ENCODE peak calls at places on chromosomes 16 and 17, in six cellular contexts. G is prostate gland, O is neural progenitor cell, Q is uterus, A is left ventricle myocardium inferior, B is Panc1. M is an unnamed sample.
A peak's percentile ranks its signal among the peaks of the same experiment; 100 is the strongest.

GRCh38 chr16:68743664-68744063 is 6.6 kb downstream of the CDH1 start:
- DNase-seq in G (no peak), O (no peak), Q (no peak), A (no peak), B (no peak), M (no peak)

GRCh38 chr16:15043344-15043743 is 12.5 kb downstream of the NTAN1 start:
- DNase-seq in G (no peak), O (no peak), Q (no peak), A (no peak), B (no peak), M (no peak)

GRCh38 chr17:71409712-71410111 is 711.1 kb upstream of the SOX9 start:
- DNase-seq in G (no peak), O (no peak), Q (no peak), A (no peak), B (no peak), M (no peak)

GRCh38 chr17:54899721-54900456 is 763 bp upstream of the TOM1L1 start:
- DNase-seq in G (no peak), O (peak; percentile 58), Q (no peak), A (no peak), B (no peak), M (no peak)

GRCh38 chr17:38324732-38325131 is 19.0 kb downstream of the GPR179 start:
- DNase-seq in G (no peak), O (no peak), Q (no peak), A (no peak), B (no peak), M (no peak)

GRCh38 chr17:4534928-4535666 is 20.1 kb downstream of the MYBBP1A start:
- DNase-seq in G (no peak), O (no peak), Q (no peak), A (no peak), B (no peak), M (no peak)

GRCh38 chr16:3908951-3909437 is 28.5 kb upstream of the CREBBP start:
- DNase-seq in G (no peak), O (no peak), Q (no peak), A (no peak), B (no peak), M (peak; percentile 57)

GRCh38 chr17:41586863-41587495 is at the start of gene KRT14:
- DNase-seq in G (no peak), O (no peak), Q (no peak), A (no peak), B (no peak), M (no peak)

GRCh38 chr16:27085182-27085581 is 18.5 kb downstream of the C16orf82 start:
- DNase-seq in G (no peak), O (peak; percentile 36), Q (no peak), A (no peak), B (no peak), M (no peak)

GRCh38 chr16:10562361-10562899 is 18.0 kb downstream of the EMP2 start:
- DNase-seq in G (no peak), O (no peak), Q (no peak), A (no peak), B (no peak), M (no peak)

GRCh38 chr16:19304670-19305240 is 19.2 kb downstream of the CLEC19A start:
- DNase-seq in G (no peak), O (peak; percentile 50), Q (no peak), A (no peak), B (no peak), M (no peak)

GRCh38 chr17:68296217-68297140 is 5.2 kb downstream of the ARSG start:
- DNase-seq in G (peak; percentile 95), O (no peak), Q (no peak), A (no peak), B (no peak), M (peak; percentile 30)

GRCh38 chr17:7015587-7016020 is 3.2 kb downstream of the RNASEK start:
- DNase-seq in G (no peak), O (no peak), Q (no peak), A (no peak), B (no peak), M (no peak)

GRCh38 chr16:53864819-53865491 is 161.0 kb downstream of the FTO start:
- DNase-seq in G (no peak), O (no peak), Q (no peak), A (no peak), B (no peak), M (no peak)

GRCh38 chr16:25390761-25391160 is 133.1 kb upstream of the ZKSCAN2 start:
- DNase-seq in G (no peak), O (no peak), Q (no peak), A (no peak), B (no peak), M (no peak)

GRCh38 chr17:51056813-51057510 is 63.7 kb downstream of the SPAG9 start:
- DNase-seq in G (peak; percentile 33), O (peak; percentile 68), Q (peak; percentile 48), A (no peak), B (no peak), M (peak; percentile 50)

GRCh38 chr16:29674188-29674587 is 4.8 kb upstream of the QPRT start:
- DNase-seq in G (peak; percentile 22), O (no peak), Q (peak; percentile 80), A (peak; percentile 39), B (no peak), M (peak; percentile 94)

GRCh38 chr16:73126453-73126853 is 78.5 kb upstream of the ZFHX3 start:
- DNase-seq in G (no peak), O (no peak), Q (peak; percentile 70), A (peak; percentile 53), B (no peak), M (no peak)

GRCh38 chr16:30570621-30571443 is 682 bp downstream of the ZNF688 start:
- DNase-seq in G (peak; percentile 22), O (peak; percentile 57), Q (peak; percentile 40), A (no peak), B (no peak), M (peak; percentile 49)

GRCh38 chr16:11084484-11085024 is 140.2 kb downstream of the CLEC16A start:
- DNase-seq in G (no peak), O (no peak), Q (peak; percentile 87), A (no peak), B (no peak), M (no peak)

GRCh38 chr16:82631701-82632685 is 5.2 kb downstream of the CDH13 start:
- DNase-seq in G (no peak), O (peak; percentile 25), Q (no peak), A (no peak), B (no peak), M (no peak)

GRCh38 chr17:75034236-75034908 is 12.4 kb downstream of the ATP5PD start:
- DNase-seq in G (peak; percentile 79), O (peak; percentile 94), Q (peak; percentile 93), A (peak; percentile 83), B (peak; percentile 84), M (peak; percentile 93)
- TF ChIP-seq CTCF in G (no peak), O (peak; percentile 27), Q (no peak), A (no peak), B (no peak), M (no peak)

DNA sequence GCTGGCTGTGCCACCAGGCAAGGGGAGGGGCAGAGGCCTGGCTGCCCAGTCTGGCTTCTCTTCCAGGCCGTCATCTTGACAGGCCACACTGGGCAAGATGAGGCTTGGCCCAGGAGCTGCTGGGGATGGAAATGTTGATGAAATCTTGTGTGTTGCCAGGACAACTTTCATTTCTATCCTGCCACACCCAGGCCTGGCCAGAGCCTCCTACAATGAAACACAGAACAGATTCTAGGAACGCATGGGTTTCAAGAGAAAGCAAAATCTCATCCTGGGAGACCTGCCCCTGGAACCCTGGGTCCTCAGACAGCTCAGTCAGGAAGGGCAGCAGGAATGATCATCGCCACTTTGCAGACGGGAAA is 9.3 kb downstream of the HEXIM2 start:
- DNase-seq in G (peak; percentile 82), O (no peak), Q (peak; percentile 55), A (peak; percentile 54), B (no peak), M (no peak)
- H3K4me1 ChIP-seq in G (peaks cover 8% of the 10 kb centered on the region), O (peaks cover 25% of the 10 kb centered on the region), Q (peaks cover 5% of the 10 kb centered on the region), A (peaks cover 34% of the 10 kb centered on the region), B (peaks cover 37% of the 10 kb centered on the region), M (peaks cover 27% of the 10 kb centered on the region)

DNA sequence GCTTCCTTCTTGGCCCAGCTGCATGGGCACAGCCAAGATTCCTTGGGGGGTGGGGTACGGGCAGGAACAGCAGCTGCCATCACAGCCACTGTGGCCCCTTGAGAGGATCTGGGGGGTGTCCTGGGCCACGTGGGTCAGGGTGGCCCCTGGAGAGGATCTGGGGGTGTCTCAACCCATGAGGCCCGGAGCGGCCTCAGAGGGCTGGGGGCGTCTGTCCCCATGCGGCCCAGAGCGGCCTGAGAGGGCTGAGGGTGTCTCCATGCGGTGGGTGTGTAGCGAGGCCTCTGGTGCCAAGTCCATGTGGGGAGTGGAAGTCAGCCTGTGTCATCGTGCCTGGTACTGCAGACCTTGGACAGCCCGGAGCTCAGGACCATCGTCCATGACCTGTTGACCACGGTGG is 13.7 kb downstream of the TSC2 start:
- DNase-seq in G (no peak), O (no peak), Q (no peak), A (no peak), B (no peak), M (no peak)
- H3K27me3 ChIP-seq in G (no peaks in the 10 kb centered on the region), O (no peaks in the 10 kb centered on the region), Q (no peaks in the 10 kb centered on the region), A (no peaks in the 10 kb centered on the region), B (no peaks in the 10 kb centered on the region), M (no peaks in the 10 kb centered on the region)

GRCh38 chr17:11997147-11997971 is at the start of gene ZNF18:
- DNase-seq in G (peak; percentile 96), O (peak; percentile 99), Q (peak; percentile 95), A (peak; percentile 98), B (peak; percentile 57), M (peak; percentile 98)
- TF ChIP-seq CTCF in G (no peak), O (no peak), Q (peak; percentile 11), A (no peak), B (no peak), M (no peak)

GRCh38 chr17:62652251-62653001 is 25.0 kb downstream of the MRC2 start:
- DNase-seq in G (no peak), O (peak; percentile 63), Q (no peak), A (peak; percentile 74), B (no peak), M (no peak)
- H3K4me1 ChIP-seq in G (peaks cover 5% of the 10 kb centered on the region), O (peaks cover 31% of the 10 kb centered on the region), Q (no peaks in the 10 kb centered on the region), A (peaks cover 52% of the 10 kb centered on the region), B (peaks cover 40% of the 10 kb centered on the region), M (peaks cover 39% of the 10 kb centered on the region)

GRCh38 chr17:79261361-79262072 is 186.9 kb downstream of the ENGASE start:
- DNase-seq in G (no peak), O (no peak), Q (no peak), A (no peak), B (no peak), M (no peak)
- H3K27me3 ChIP-seq in G (peaks cover 8% of the 10 kb centered on the region), O (no peaks in the 10 kb centered on the region), Q (no peaks in the 10 kb centered on the region), A (peaks cover 100% of the 10 kb centered on the region), B (peaks cover 15% of the 10 kb centered on the region), M (no peaks in the 10 kb centered on the region)

GRCh38 chr16:67150058-67150832 is 553 bp downstream of the B3GNT9 start:
- DNase-seq in G (no peak), O (peak; percentile 86), Q (no peak), A (peak; percentile 56), B (no peak), M (peak; percentile 72)
- TF ChIP-seq CTCF in G (no peak), O (peak; percentile 53), Q (no peak), A (no peak), B (peak; percentile 44), M (no peak)